ENCODE peak calls at places on chromosomes 11 and 22, in four cellular contexts. One of them, this sample, is unnamed.
A peak's percentile ranks its signal among the peaks of the same experiment; 100 is the strongest.

GRCh38 chr11:4960877-4961276 is 5.4 kb upstream of the OR51A2 start:
- DNase-seq in K562: no peak
- DNase-seq in hepatocyte: no peak
- DNase-seq in GM23248: peak; percentile 0
- DNase-seq in this sample: no peak

GRCh38 chr22:26848244-26848920 is 191.0 kb downstream of the MIAT start:
- DNase-seq in K562: no peak
- DNase-seq in hepatocyte: no peak
- DNase-seq in GM23248: no peak
- DNase-seq in this sample: peak; percentile 76

GRCh38 chr11:2789791-2790580 is 90.2 kb upstream of the KCNQ1OT1 start:
- DNase-seq in K562: no peak
- DNase-seq in hepatocyte: no peak
- DNase-seq in GM23248: no peak
- DNase-seq in this sample: no peak

GRCh38 chr11:2396471-2396870 is 4.1 kb upstream of the TSSC4 start:
- DNase-seq in K562: no peak
- DNase-seq in hepatocyte: no peak
- DNase-seq in GM23248: no peak
- DNase-seq in this sample: no peak

GRCh38 chr11:8814209-8814922 is 96.6 kb upstream of the AKIP1 start:
- DNase-seq in K562: no peak
- DNase-seq in hepatocyte: peak; percentile 56
- DNase-seq in GM23248: peak; percentile 57
- DNase-seq in this sample: peak; percentile 88

GRCh38 chr11:112806876-112807275 is 154.3 kb upstream of the NCAM1 start:
- DNase-seq in K562: no peak
- DNase-seq in hepatocyte: no peak
- DNase-seq in GM23248: no peak
- DNase-seq in this sample: no peak

GRCh38 chr11:61980783-61981541 is 13.5 kb upstream of the FTH1 start:
- DNase-seq in K562: no peak
- DNase-seq in hepatocyte: peak; percentile 67
- DNase-seq in GM23248: no peak
- DNase-seq in this sample: no peak

GRCh38 chr22:38180841-38181452 is 683 bp downstream of the PLA2G6 start:
- DNase-seq in K562: peak; percentile 21
- DNase-seq in hepatocyte: peak; percentile 66
- DNase-seq in GM23248: peak; percentile 33
- DNase-seq in this sample: no peak

GRCh38 chr11:6431861-6432260 is 8.9 kb downstream of the HPX start:
- DNase-seq in K562: no peak
- DNase-seq in hepatocyte: no peak
- DNase-seq in GM23248: peak; percentile 94
- DNase-seq in this sample: no peak

GRCh38 chr11:57224537-57224936 is 12.5 kb downstream of the APLNR start:
- DNase-seq in K562: no peak
- DNase-seq in hepatocyte: no peak
- DNase-seq in GM23248: peak; percentile 58
- DNase-seq in this sample: no peak

GRCh38 chr11:8964324-8965320 is at the start of gene TMEM9B:
- DNase-seq in K562: peak; percentile 87
- DNase-seq in hepatocyte: peak; percentile 95
- DNase-seq in GM23248: peak; percentile 98
- DNase-seq in this sample: peak; percentile 85

GRCh38 chr11:13082588-13082987 is 73.5 kb downstream of the RASSF10 start:
- DNase-seq in K562: no peak
- DNase-seq in hepatocyte: no peak
- DNase-seq in GM23248: no peak
- DNase-seq in this sample: no peak

GRCh38 chr11:13074714-13075464 is 65.8 kb downstream of the RASSF10 start:
- DNase-seq in K562: no peak
- DNase-seq in hepatocyte: no peak
- DNase-seq in GM23248: no peak
- DNase-seq in this sample: no peak

GRCh38 chr11:13076961-13077360 is 67.8 kb downstream of the RASSF10 start:
- DNase-seq in K562: no peak
- DNase-seq in hepatocyte: no peak
- DNase-seq in GM23248: no peak
- DNase-seq in this sample: no peak

GRCh38 chr11:13080861-13081260 is 71.7 kb downstream of the RASSF10 start:
- DNase-seq in K562: no peak
- DNase-seq in hepatocyte: no peak
- DNase-seq in GM23248: no peak
- DNase-seq in this sample: no peak
- H3K4me1 ChIP-seq in K562: no peaks in the 10 kb centered on the region
- H3K4me1 ChIP-seq in hepatocyte: no peaks in the 10 kb centered on the region
- H3K4me1 ChIP-seq in GM23248: no peaks in the 10 kb centered on the region
- H3K4me1 ChIP-seq in this sample: no peaks in the 10 kb centered on the region

DNA sequence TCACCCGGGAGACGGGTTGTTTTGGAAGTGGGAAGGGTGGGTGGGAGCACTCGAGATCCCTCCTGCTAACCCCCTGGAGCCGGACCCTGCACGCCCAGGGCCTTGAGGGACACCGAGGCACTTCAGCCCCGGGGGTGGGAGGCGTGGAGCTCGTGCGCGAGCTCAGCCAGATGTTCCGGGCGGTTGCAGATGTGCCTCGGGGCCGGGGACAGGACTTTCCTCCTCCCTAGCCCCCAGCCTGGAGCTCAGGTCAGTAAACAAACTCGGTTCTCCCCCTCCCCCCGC is 3.3 kb upstream of the WNT11 start:
- DNase-seq in K562: no peak
- DNase-seq in hepatocyte: no peak
- DNase-seq in GM23248: peak; percentile 21
- DNase-seq in this sample: no peak
- TF ChIP-seq EZH2 in K562: no peak
- TF ChIP-seq EZH2 in hepatocyte: peak; percentile 27
- TF ChIP-seq EZH2 in GM23248: no peak
- TF ChIP-seq EZH2 in this sample: no peak

GRCh38 chr11:1300121-1300520 is 9.3 kb downstream of the TOLLIP start:
- DNase-seq in K562: no peak
- DNase-seq in hepatocyte: no peak
- DNase-seq in GM23248: no peak
- DNase-seq in this sample: no peak
- H4K20me1 ChIP-seq in K562: peaks cover 13% of the 10 kb centered on the region
- H4K20me1 ChIP-seq in hepatocyte: peaks cover 85% of the 10 kb centered on the region
- H4K20me1 ChIP-seq in GM23248: peaks cover 3% of the 10 kb centered on the region
- H4K20me1 ChIP-seq in this sample: peaks cover 1% of the 10 kb centered on the region

GRCh38 chr11:64003807-64004589 is 17.8 kb downstream of the OTUB1 start:
- DNase-seq in K562: no peak
- DNase-seq in hepatocyte: no peak
- DNase-seq in GM23248: peak; percentile 15
- DNase-seq in this sample: peak; percentile 14
- H3K4me1 ChIP-seq in K562: peaks cover 16% of the 10 kb centered on the region
- H3K4me1 ChIP-seq in hepatocyte: peaks cover 50% of the 10 kb centered on the region
- H3K4me1 ChIP-seq in GM23248: peaks cover 8% of the 10 kb centered on the region
- H3K4me1 ChIP-seq in this sample: peaks cover 9% of the 10 kb centered on the region

GRCh38 chr11:63489879-63490278 is 1.1 kb downstream of the PLAAT5 start:
- DNase-seq in K562: no peak
- DNase-seq in hepatocyte: no peak
- DNase-seq in GM23248: no peak
- DNase-seq in this sample: peak; percentile 33

GRCh38 chr11:63491614-63492372 is 826 bp upstream of the PLAAT5 start:
- DNase-seq in K562: peak; percentile 39
- DNase-seq in hepatocyte: peak; percentile 42
- DNase-seq in GM23248: no peak
- DNase-seq in this sample: peak; percentile 58

GRCh38 chr11:63491240-63491587 is 247 bp upstream of the PLAAT5 start:
- DNase-seq in K562: no peak
- DNase-seq in hepatocyte: no peak
- DNase-seq in GM23248: no peak
- DNase-seq in this sample: no peak

GRCh38 chr11:63492441-63492840 is 1.5 kb upstream of the PLAAT5 start:
- DNase-seq in K562: no peak
- DNase-seq in hepatocyte: no peak
- DNase-seq in GM23248: no peak
- DNase-seq in this sample: no peak

GRCh38 chr11:63490551-63491239 is at the start of gene PLAAT5:
- DNase-seq in K562: no peak
- DNase-seq in hepatocyte: peak; percentile 55
- DNase-seq in GM23248: peak; percentile 25
- DNase-seq in this sample: peak; percentile 37
- TF ChIP-seq EZH2 in K562: no peak
- TF ChIP-seq EZH2 in hepatocyte: no peak
- TF ChIP-seq EZH2 in GM23248: no peak
- TF ChIP-seq EZH2 in this sample: peak; percentile 71

GRCh38 chr11:48095779-48096470 is 115.6 kb downstream of the PTPRJ start:
- DNase-seq in K562: no peak
- DNase-seq in hepatocyte: no peak
- DNase-seq in GM23248: peak; percentile 33
- DNase-seq in this sample: peak; percentile 30

GRCh38 chr11:48096588-48097525 is 116.5 kb downstream of the PTPRJ start:
- DNase-seq in K562: no peak
- DNase-seq in hepatocyte: no peak
- DNase-seq in GM23248: no peak
- DNase-seq in this sample: no peak

GRCh38 chr11:48101044-48101733 is 115.4 kb upstream of the OR4B1 start:
- DNase-seq in K562: no peak
- DNase-seq in hepatocyte: no peak
- DNase-seq in GM23248: no peak
- DNase-seq in this sample: peak; percentile 21

GRCh38 chr11:48099916-48100446 is 116.6 kb upstream of the OR4B1 start:
- DNase-seq in K562: no peak
- DNase-seq in hepatocyte: no peak
- DNase-seq in GM23248: no peak
- DNase-seq in this sample: no peak

DNA sequence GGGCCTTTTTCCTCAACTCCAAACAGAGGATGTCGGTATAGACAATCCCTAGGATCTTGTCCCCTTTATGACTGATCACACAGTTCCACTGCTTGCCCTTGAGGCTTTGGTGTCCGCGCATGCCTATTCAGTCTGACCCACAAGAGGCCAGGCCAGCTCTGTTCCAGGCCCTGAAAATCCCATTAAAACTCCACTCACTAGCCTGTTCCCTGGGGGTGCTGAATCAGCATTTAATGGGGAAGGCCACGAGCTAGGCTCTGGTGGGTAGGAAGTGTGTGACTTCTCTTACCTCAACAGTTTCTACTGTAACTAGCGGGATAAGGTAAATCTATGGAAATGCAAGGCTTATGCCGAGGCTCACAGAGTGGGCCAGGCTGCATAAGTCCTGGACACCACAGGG is 117.7 kb downstream of the PTPRJ start:
- DNase-seq in K562: no peak
- DNase-seq in hepatocyte: no peak
- DNase-seq in GM23248: no peak
- DNase-seq in this sample: no peak
- H4K20me1 ChIP-seq in K562: peaks cover 10% of the 10 kb centered on the region
- H4K20me1 ChIP-seq in hepatocyte: no peaks in the 10 kb centered on the region
- H4K20me1 ChIP-seq in GM23248: peaks cover 4% of the 10 kb centered on the region
- H4K20me1 ChIP-seq in this sample: no peaks in the 10 kb centered on the region

This sample was measured in fibroblast of lung.